ENCODE peak calls at places on chromosomes 5 and 9, in ten cellular contexts. One of them, this sample, is unnamed.

GRCh38 chr9:2493106-2493505 is 128.5 kb upstream of the VLDLR start:
- DNase-seq in fibroblast of the aortic adventitia: peak
- DNase-seq in BJ: no peak
- DNase-seq in ovary: no peak
- DNase-seq in omental fat pad: no peak
- DNase-seq in A673: no peak
- DNase-seq in mesothelial cell of epicardium: no peak
- DNase-seq in AG09309: no peak
- DNase-seq in AG04449: no peak
- DNase-seq in GM06990: no peak
- DNase-seq in this sample: no peak

GRCh38 chr5:175816348-175816747 is 55.0 kb upstream of the CPLX2 start:
- DNase-seq in fibroblast of the aortic adventitia: no peak
- DNase-seq in BJ: no peak
- DNase-seq in ovary: no peak
- DNase-seq in omental fat pad: no peak
- DNase-seq in A673: no peak
- DNase-seq in mesothelial cell of epicardium: no peak
- DNase-seq in AG09309: no peak
- DNase-seq in AG04449: no peak
- DNase-seq in GM06990: no peak
- DNase-seq in this sample: no peak

GRCh38 chr5:119743927-119744326 is 114.6 kb downstream of the FAM170A start:
- DNase-seq in fibroblast of the aortic adventitia: peak
- DNase-seq in BJ: no peak
- DNase-seq in ovary: no peak
- DNase-seq in omental fat pad: no peak
- DNase-seq in A673: peak
- DNase-seq in mesothelial cell of epicardium: no peak
- DNase-seq in AG09309: no peak
- DNase-seq in AG04449: no peak
- DNase-seq in GM06990: no peak
- DNase-seq in this sample: peak

GRCh38 chr9:36214571-36214970 is 23.9 kb downstream of the CLTA start:
- DNase-seq in fibroblast of the aortic adventitia: peak
- DNase-seq in BJ: no peak
- DNase-seq in ovary: no peak
- DNase-seq in omental fat pad: no peak
- DNase-seq in A673: no peak
- DNase-seq in mesothelial cell of epicardium: no peak
- DNase-seq in AG09309: no peak
- DNase-seq in AG04449: no peak
- DNase-seq in GM06990: no peak
- DNase-seq in this sample: no peak

GRCh38 chr9:89787595-89787994 is 182.8 kb downstream of the GADD45G start:
- DNase-seq in fibroblast of the aortic adventitia: no peak
- DNase-seq in BJ: no peak
- DNase-seq in ovary: no peak
- DNase-seq in omental fat pad: no peak
- DNase-seq in A673: no peak
- DNase-seq in mesothelial cell of epicardium: no peak
- DNase-seq in AG09309: no peak
- DNase-seq in AG04449: no peak
- DNase-seq in GM06990: no peak
- DNase-seq in this sample: no peak

GRCh38 chr9:130599625-130600024 is 20.2 kb downstream of the FUBP3 start:
- DNase-seq in fibroblast of the aortic adventitia: no peak
- DNase-seq in BJ: no peak
- DNase-seq in ovary: no peak
- DNase-seq in omental fat pad: no peak
- DNase-seq in A673: no peak
- DNase-seq in mesothelial cell of epicardium: no peak
- DNase-seq in AG09309: no peak
- DNase-seq in AG04449: no peak
- DNase-seq in GM06990: no peak
- DNase-seq in this sample: no peak

GRCh38 chr9:121888438-121888775 is 204.7 kb downstream of the TTLL11 start:
- DNase-seq in fibroblast of the aortic adventitia: peak
- DNase-seq in BJ: peak
- DNase-seq in ovary: no peak
- DNase-seq in omental fat pad: no peak
- DNase-seq in A673: peak
- DNase-seq in mesothelial cell of epicardium: no peak
- DNase-seq in AG09309: peak
- DNase-seq in AG04449: no peak
- DNase-seq in GM06990: no peak
- DNase-seq in this sample: no peak

GRCh38 chr5:7877851-7878250 is 8.9 kb downstream of the MTRR start:
- DNase-seq in fibroblast of the aortic adventitia: no peak
- DNase-seq in BJ: no peak
- DNase-seq in ovary: no peak
- DNase-seq in omental fat pad: no peak
- DNase-seq in A673: no peak
- DNase-seq in mesothelial cell of epicardium: no peak
- DNase-seq in AG09309: no peak
- DNase-seq in AG04449: no peak
- DNase-seq in GM06990: no peak
- DNase-seq in this sample: no peak

GRCh38 chr5:42811591-42812392 is at the start of gene SELENOP:
- DNase-seq in fibroblast of the aortic adventitia: peak
- DNase-seq in BJ: peak
- DNase-seq in ovary: peak
- DNase-seq in omental fat pad: no peak
- DNase-seq in A673: no peak
- DNase-seq in mesothelial cell of epicardium: no peak
- DNase-seq in AG09309: no peak
- DNase-seq in AG04449: no peak
- DNase-seq in GM06990: no peak
- DNase-seq in this sample: no peak

GRCh38 chr9:95903398-95903797 is 27.9 kb downstream of the ERCC6L2 start:
- DNase-seq in fibroblast of the aortic adventitia: peak
- DNase-seq in BJ: no peak
- DNase-seq in ovary: no peak
- DNase-seq in omental fat pad: no peak
- DNase-seq in A673: no peak
- DNase-seq in mesothelial cell of epicardium: no peak
- DNase-seq in AG09309: no peak
- DNase-seq in AG04449: no peak
- DNase-seq in GM06990: no peak
- DNase-seq in this sample: no peak

GRCh38 chr9:95910770-95911340 is 35.4 kb downstream of the ERCC6L2 start:
- DNase-seq in fibroblast of the aortic adventitia: no peak
- DNase-seq in BJ: no peak
- DNase-seq in ovary: no peak
- DNase-seq in omental fat pad: no peak
- DNase-seq in A673: no peak
- DNase-seq in mesothelial cell of epicardium: no peak
- DNase-seq in AG09309: no peak
- DNase-seq in AG04449: no peak
- DNase-seq in GM06990: no peak
- DNase-seq in this sample: no peak

GRCh38 chr9:95912773-95913172 is 37.3 kb downstream of the ERCC6L2 start:
- DNase-seq in fibroblast of the aortic adventitia: peak
- DNase-seq in BJ: no peak
- DNase-seq in ovary: no peak
- DNase-seq in omental fat pad: no peak
- DNase-seq in A673: no peak
- DNase-seq in mesothelial cell of epicardium: no peak
- DNase-seq in AG09309: no peak
- DNase-seq in AG04449: no peak
- DNase-seq in GM06990: no peak
- DNase-seq in this sample: no peak

GRCh38 chr9:95910023-95910706 is 34.7 kb downstream of the ERCC6L2 start:
- DNase-seq in fibroblast of the aortic adventitia: peak
- DNase-seq in BJ: no peak
- DNase-seq in ovary: no peak
- DNase-seq in omental fat pad: no peak
- DNase-seq in A673: no peak
- DNase-seq in mesothelial cell of epicardium: no peak
- DNase-seq in AG09309: no peak
- DNase-seq in AG04449: no peak
- DNase-seq in GM06990: no peak
- DNase-seq in this sample: no peak

DNA sequence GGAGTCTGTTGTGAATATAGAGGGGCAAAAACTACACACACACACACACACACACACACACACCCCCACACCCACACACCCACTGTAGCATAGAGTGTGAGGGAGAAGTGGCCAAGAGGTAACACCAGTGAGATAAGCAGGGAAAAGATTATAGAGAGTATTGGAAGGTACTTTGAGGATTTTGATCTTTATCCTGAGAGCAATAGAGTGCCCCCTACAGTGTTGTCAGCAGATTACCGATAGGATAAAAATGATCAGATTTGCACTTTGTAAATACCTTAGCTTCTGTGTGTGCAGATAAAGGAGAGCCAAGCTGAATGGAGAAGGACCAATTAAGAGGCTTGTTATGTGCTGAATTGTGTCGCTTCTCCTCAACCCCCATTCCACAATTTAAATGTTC is 32.3 kb downstream of the ERCC6L2 start:
- DNase-seq in fibroblast of the aortic adventitia: no peak
- DNase-seq in BJ: no peak
- DNase-seq in ovary: no peak
- DNase-seq in omental fat pad: no peak
- DNase-seq in A673: peak
- DNase-seq in mesothelial cell of epicardium: no peak
- DNase-seq in AG09309: no peak
- DNase-seq in AG04449: no peak
- DNase-seq in GM06990: no peak
- DNase-seq in this sample: no peak
- TF ChIP-seq CTCF in fibroblast of the aortic adventitia: no peak
- TF ChIP-seq CTCF in BJ: no peak
- TF ChIP-seq CTCF in ovary: no peak
- TF ChIP-seq CTCF in omental fat pad: no peak
- TF ChIP-seq CTCF in A673: peak
- TF ChIP-seq CTCF in mesothelial cell of epicardium: no peak
- TF ChIP-seq CTCF in AG09309: peak
- TF ChIP-seq CTCF in AG04449: no peak
- TF ChIP-seq CTCF in GM06990: peak
- TF ChIP-seq CTCF in this sample: peak

GRCh38 chr9:113281356-113281755 is 5.9 kb downstream of the PRPF4 start:
- DNase-seq in fibroblast of the aortic adventitia: no peak
- DNase-seq in BJ: no peak
- DNase-seq in ovary: no peak
- DNase-seq in omental fat pad: no peak
- DNase-seq in A673: no peak
- DNase-seq in mesothelial cell of epicardium: no peak
- DNase-seq in AG09309: no peak
- DNase-seq in AG04449: no peak
- DNase-seq in GM06990: no peak
- DNase-seq in this sample: no peak

GRCh38 chr9:113278840-113279239 is 3.4 kb downstream of the PRPF4 start:
- DNase-seq in fibroblast of the aortic adventitia: no peak
- DNase-seq in BJ: no peak
- DNase-seq in ovary: no peak
- DNase-seq in omental fat pad: no peak
- DNase-seq in A673: no peak
- DNase-seq in mesothelial cell of epicardium: no peak
- DNase-seq in AG09309: no peak
- DNase-seq in AG04449: no peak
- DNase-seq in GM06990: no peak
- DNase-seq in this sample: no peak

GRCh38 chr9:113274474-113275146 is 762 bp downstream of the CDC26 start:
- DNase-seq in fibroblast of the aortic adventitia: peak
- DNase-seq in BJ: no peak
- DNase-seq in ovary: no peak
- DNase-seq in omental fat pad: no peak
- DNase-seq in A673: peak
- DNase-seq in mesothelial cell of epicardium: no peak
- DNase-seq in AG09309: peak
- DNase-seq in AG04449: no peak
- DNase-seq in GM06990: peak
- DNase-seq in this sample: peak

GRCh38 chr9:113269871-113270270 is 5.5 kb downstream of the CDC26 start:
- DNase-seq in fibroblast of the aortic adventitia: no peak
- DNase-seq in BJ: no peak
- DNase-seq in ovary: no peak
- DNase-seq in omental fat pad: no peak
- DNase-seq in A673: no peak
- DNase-seq in mesothelial cell of epicardium: no peak
- DNase-seq in AG09309: no peak
- DNase-seq in AG04449: no peak
- DNase-seq in GM06990: no peak
- DNase-seq in this sample: no peak

GRCh38 chr9:113275147-113276131 is at the start of the genes CDC26 and PRPF4:
- DNase-seq in fibroblast of the aortic adventitia: peak
- DNase-seq in BJ: peak
- DNase-seq in ovary: peak
- DNase-seq in omental fat pad: peak
- DNase-seq in A673: peak
- DNase-seq in mesothelial cell of epicardium: peak
- DNase-seq in AG09309: peak
- DNase-seq in AG04449: peak
- DNase-seq in GM06990: peak
- DNase-seq in this sample: peak
- TF ChIP-seq CTCF in fibroblast of the aortic adventitia: no peak
- TF ChIP-seq CTCF in BJ: no peak
- TF ChIP-seq CTCF in ovary: no peak
- TF ChIP-seq CTCF in omental fat pad: no peak
- TF ChIP-seq CTCF in A673: no peak
- TF ChIP-seq CTCF in mesothelial cell of epicardium: no peak
- TF ChIP-seq CTCF in AG09309: no peak
- TF ChIP-seq CTCF in AG04449: no peak
- TF ChIP-seq CTCF in GM06990: no peak
- TF ChIP-seq CTCF in this sample: no peak

GRCh38 chr5:75053286-75054109 is 1.1 kb upstream of the GCNT4 start:
- DNase-seq in fibroblast of the aortic adventitia: peak
- DNase-seq in BJ: no peak
- DNase-seq in ovary: peak
- DNase-seq in omental fat pad: no peak
- DNase-seq in A673: peak
- DNase-seq in mesothelial cell of epicardium: peak
- DNase-seq in AG09309: peak
- DNase-seq in AG04449: peak
- DNase-seq in GM06990: peak
- DNase-seq in this sample: peak
- TF ChIP-seq CTCF in fibroblast of the aortic adventitia: no peak
- TF ChIP-seq CTCF in BJ: peak
- TF ChIP-seq CTCF in ovary: peak
- TF ChIP-seq CTCF in omental fat pad: no peak
- TF ChIP-seq CTCF in A673: no peak
- TF ChIP-seq CTCF in mesothelial cell of epicardium: no peak
- TF ChIP-seq CTCF in AG09309: peak
- TF ChIP-seq CTCF in AG04449: peak
- TF ChIP-seq CTCF in GM06990: no peak
- TF ChIP-seq CTCF in this sample: peak

DNA sequence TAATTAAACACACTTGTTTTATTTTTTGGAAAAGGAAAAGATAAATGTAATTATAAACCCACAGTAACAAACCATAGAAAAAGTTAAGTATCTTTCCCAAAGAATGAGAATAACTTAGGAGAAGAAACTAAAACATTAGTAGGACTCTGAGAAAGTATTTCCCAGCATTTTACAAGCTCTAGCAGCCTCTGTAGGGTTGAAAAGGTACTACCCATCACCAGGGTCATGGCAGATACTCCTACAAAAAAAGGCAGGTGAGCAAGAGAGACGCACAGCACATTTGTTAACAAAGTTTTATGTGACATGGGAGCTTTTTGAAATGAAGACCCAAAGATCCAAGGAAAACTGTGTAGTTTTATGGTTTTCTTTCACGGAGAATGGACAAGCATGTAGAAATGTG is 77.7 kb upstream of the FAM169A start:
- DNase-seq in fibroblast of the aortic adventitia: no peak
- DNase-seq in BJ: no peak
- DNase-seq in ovary: no peak
- DNase-seq in omental fat pad: no peak
- DNase-seq in A673: no peak
- DNase-seq in mesothelial cell of epicardium: no peak
- DNase-seq in AG09309: no peak
- DNase-seq in AG04449: no peak
- DNase-seq in GM06990: no peak
- DNase-seq in this sample: no peak
- TF ChIP-seq CTCF in fibroblast of the aortic adventitia: peak
- TF ChIP-seq CTCF in BJ: no peak
- TF ChIP-seq CTCF in ovary: no peak
- TF ChIP-seq CTCF in omental fat pad: no peak
- TF ChIP-seq CTCF in A673: peak
- TF ChIP-seq CTCF in mesothelial cell of epicardium: no peak
- TF ChIP-seq CTCF in AG09309: no peak
- TF ChIP-seq CTCF in AG04449: peak
- TF ChIP-seq CTCF in GM06990: peak
- TF ChIP-seq CTCF in this sample: peak